ENCODE peak calls at places on chromosomes 16 and 17, in nine cellular contexts. E is A549; O is fibroblast of lung; Z is effector CD4-positive, alpha-beta T cell; S is mammary epithelial cell; L is stimulated activated CD4-positive, alpha-beta T cell treated with anti-CD3 and anti-CD28 coated beads, Interleukin-12 subunit alpha, Interleukin-12 subunit beta, amount 100 ng/mL, for 48 hours; X is hypothalamus; V is stimulated activated CD8-positive, alpha-beta memory T cell treated with anti-CD3 and anti-CD28 coated beads, Interleukin-15, amount 100 ng/mL, for 24 hours; H is fibroblast of pulmonary artery. F is an unnamed sample.

GRCh38 chr16:2980227-2981176 is at the start of gene PKMYT1:
- DNase-seq in X (peak), H (peak), Z (peak), O (peak), L (peak), E (peak), V (peak), S (peak), F (peak)

GRCh38 chr16:86355538-86355937 is 154.8 kb upstream of the FOXF1 start:
- DNase-seq in S (peak), H (peak), E (no peak), V (no peak), Z (no peak), O (peak), X (no peak), L (no peak), F (no peak)

GRCh38 chr16:75264531-75264998 is 13.1 kb upstream of the BCAR1 start:
- DNase-seq in E (no peak), S (no peak), H (peak), Z (no peak), O (no peak), L (no peak), X (no peak), V (no peak), F (no peak)

GRCh38 chr17:6279659-6280058 is 155.3 kb downstream of the AIPL1 start:
- DNase-seq in L (no peak), V (no peak), X (no peak), H (no peak), E (no peak), S (peak), O (no peak), Z (no peak), F (peak)

GRCh38 chr16:20911361-20911760 is 10.8 kb downstream of the LYRM1 start:
- DNase-seq in V (no peak), O (peak), Z (no peak), E (no peak), X (no peak), L (no peak), S (peak), H (peak), F (no peak)

GRCh38 chr16:86494039-86494564 is 16.2 kb upstream of the FOXF1 start:
- DNase-seq in X (no peak), O (no peak), L (no peak), V (no peak), H (no peak), E (no peak), Z (no peak), S (no peak), F (no peak)

GRCh38 chr16:14070877-14071575 is at the start of gene MRTFB:
- DNase-seq in X (no peak), S (peak), Z (peak), H (peak), V (peak), E (peak), L (peak), O (peak), F (peak)

GRCh38 chr16:64174327-64174726 is 947.5 kb downstream of the CDH11 start:
- DNase-seq in L (no peak), O (peak), E (no peak), Z (no peak), V (no peak), H (no peak), X (no peak), S (no peak), F (no peak)

GRCh38 chr17:72069744-72070143 is 51.1 kb upstream of the SOX9 start:
- DNase-seq in O (no peak), E (no peak), Z (no peak), X (no peak), L (no peak), V (no peak), H (no peak), S (no peak), F (no peak)

GRCh38 chr16:88883117-88883895 is 16.8 kb upstream of the PABPN1L start:
- DNase-seq in H (no peak), X (no peak), E (no peak), S (no peak), Z (no peak), V (no peak), L (no peak), O (no peak), F (no peak)

GRCh38 chr17:21510686-21511367 is 134.7 kb downstream of the KCNJ12 start:
- DNase-seq in L (no peak), X (no peak), O (no peak), V (no peak), Z (no peak), S (no peak), E (no peak), H (no peak), F (peak)

GRCh38 chr16:13829712-13830304 is 90.1 kb upstream of the ERCC4 start:
- DNase-seq in S (no peak), Z (no peak), O (no peak), E (no peak), H (no peak), L (no peak), X (no peak), V (no peak), F (no peak)

F was measured in mesendoderm.